ENCODE peak calls at places on chromosomes 16 and 17, in seven cellular contexts. E, L, R, I, N, V and P are unnamed samples. For H3K27me3 and H3K4me1, the result is how much of the 10 kb centered on the place peaks cover.

GRCh38 chr17:66522591-66523272 is 220.3 kb downstream of the PRKCA start:
- DNase-seq in E (no peak), I (no peak), R (no peak), N (no peak), V (no peak), L (no peak), P (no peak)

GRCh38 chr17:35890774-35891155 is 10.6 kb upstream of the CCL5 start:
- DNase-seq in L (peak), R (no peak), V (no peak), I (no peak), N (no peak), E (peak), P (no peak)

GRCh38 chr17:72602517-72603345 is 481.9 kb downstream of the SOX9 start:
- DNase-seq in I (no peak), N (no peak), R (no peak), E (no peak), L (no peak), V (no peak), P (no peak)

GRCh38 chr17:6713130-6713917 is at the start of gene SLC13A5:
- DNase-seq in V (no peak), I (no peak), R (no peak), N (peak), L (no peak), E (no peak), P (peak)

GRCh38 chr17:13650096-13650675 is 48.5 kb upstream of the HS3ST3A1 start:
- DNase-seq in L (no peak), R (no peak), N (no peak), I (no peak), E (no peak), V (no peak), P (no peak)

GRCh38 chr17:45906927-45907622 is 12.7 kb downstream of the MAPT start:
- DNase-seq in I (no peak), N (no peak), E (no peak), V (no peak), R (no peak), L (no peak), P (no peak)

GRCh38 chr16:66271074-66272060 is 95.1 kb upstream of the CDH5 start:
- DNase-seq in N (no peak), L (no peak), R (no peak), I (no peak), V (no peak), E (no peak), P (no peak)

GRCh38 chr16:14172200-14172805 is 101.2 kb downstream of the MRTFB start:
- DNase-seq in V (no peak), L (no peak), I (no peak), E (no peak), N (peak), R (no peak), P (no peak)

GRCh38 chr17:73163043-73163442 is 1.8 kb upstream of the SSTR2 start:
- DNase-seq in V (no peak), L (no peak), I (no peak), R (no peak), N (no peak), E (no peak), P (no peak)

GRCh38 chr16:21663889-21664647 is at the start of gene OTOA:
- DNase-seq in E (peak), N (peak), L (peak), I (no peak), R (no peak), V (no peak), P (peak)

GRCh38 chr17:76357597-76358158 is 4.0 kb upstream of the PRPSAP1 start:
- DNase-seq in N (no peak), I (no peak), V (no peak), L (no peak), E (no peak), R (no peak), P (no peak)

GRCh38 chr16:24775455-24775854 is 46.0 kb downstream of the TNRC6A start:
- DNase-seq in E (no peak), I (no peak), L (no peak), V (no peak), N (no peak), R (no peak), P (no peak)

GRCh38 chr16:81707411-81708321 is 71.4 kb upstream of the PLCG2 start:
- DNase-seq in V (no peak), L (no peak), I (no peak), R (no peak), N (no peak), E (no peak), P (no peak)

GRCh38 chr17:50541916-50542688 is 4.9 kb upstream of the SPATA20 start:
- DNase-seq in N (peak), R (no peak), I (no peak), L (peak), E (peak), V (peak), P (peak)

DNA sequence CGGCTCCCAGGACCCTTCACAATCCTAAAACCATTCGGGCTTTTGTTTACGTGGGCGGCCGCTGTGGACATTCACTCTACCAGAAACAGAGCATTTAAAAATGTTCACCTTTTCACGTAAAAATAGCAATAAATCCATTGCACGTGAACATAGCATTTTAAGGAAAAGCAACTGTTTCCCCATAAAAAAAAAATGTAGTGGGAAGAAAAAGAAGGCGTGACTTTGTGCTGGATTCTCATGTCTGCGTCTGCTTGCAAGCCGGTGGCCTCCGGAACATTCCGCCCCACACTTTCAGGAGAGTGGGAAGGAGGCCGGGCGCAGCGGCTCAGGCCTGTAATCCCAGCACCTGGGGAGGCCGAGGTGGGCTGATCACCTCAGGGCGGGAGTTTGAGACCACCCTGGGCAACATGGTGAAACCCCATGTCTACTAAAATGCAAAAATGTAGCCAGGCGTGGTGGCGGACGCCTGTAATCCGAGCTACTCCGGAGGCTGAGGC is 13.4 kb upstream of the GNG13 start:
- DNase-seq in V (no peak), E (no peak), N (no peak), L (no peak), I (no peak), R (no peak), P (no peak)
- H3K27me3 ChIP-seq in V (under half), E (under half), N (under half), L (under half), I (under half), R (under half), P (under half)

GRCh38 chr17:557371-557770 is 157.3 kb downstream of the VPS53 start:
- DNase-seq in L (no peak), R (no peak), I (no peak), N (no peak), E (no peak), V (no peak), P (no peak)
- H3K4me3 ChIP-seq in L (no peak), R (no peak), I (no peak), N (no peak), E (no peak), V (no peak), P (no peak)

GRCh38 chr17:58082870-58083490 is at the start of gene DYNLL2:
- DNase-seq in E (peak), L (peak), N (peak), I (peak), R (peak), V (peak), P (peak)
- H3K4me1 ChIP-seq in E (under half), L (under half), N (under half), I (under half), R (under half), V (under half), P (under half)

DNA sequence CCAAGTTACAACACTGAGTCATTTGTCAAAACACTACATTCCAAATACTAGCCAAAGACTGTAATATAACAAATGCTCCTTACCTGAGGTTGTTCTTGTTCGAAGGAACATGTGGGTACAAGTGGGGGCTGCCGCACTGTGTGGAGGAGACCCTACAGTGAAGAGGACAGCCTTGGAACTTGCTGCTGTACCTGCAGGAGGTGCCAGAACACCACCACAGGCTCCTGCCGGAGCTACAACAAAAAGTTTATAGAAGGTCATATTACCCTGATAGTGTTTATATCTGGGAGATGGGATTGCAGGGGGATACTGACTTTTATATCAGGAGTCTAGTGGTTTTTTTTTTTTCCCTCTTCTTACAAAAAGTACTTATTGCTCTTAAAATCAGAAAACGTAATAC is 37.8 kb upstream of the ALDH3A1 start:
- DNase-seq in R (no peak), N (no peak), V (no peak), L (no peak), E (no peak), I (no peak), P (no peak)
- H3K27me3 ChIP-seq in R (under half), N (under half), V (under half), L (under half), E (under half), I (under half), P (under half)

GRCh38 chr16:86664518-86665318 is 86.4 kb downstream of the FOXL1 start:
- DNase-seq in N (peak), L (no peak), V (no peak), E (peak), R (no peak), I (peak), P (no peak)
- H3K4me3 ChIP-seq in N (no peak), L (no peak), V (no peak), E (no peak), R (no peak), I (no peak), P (no peak)

GRCh38 chr17:43768382-43768781 is 9.8 kb upstream of the SOST start:
- DNase-seq in R (no peak), N (no peak), E (no peak), V (no peak), I (no peak), L (no peak), P (no peak)

GRCh38 chr17:43771463-43771862 is 7.3 kb downstream of the DUSP3 start:
- DNase-seq in N (no peak), V (no peak), I (no peak), L (no peak), E (no peak), R (no peak), P (no peak)

GRCh38 chr17:43768943-43769342 is 9.8 kb downstream of the DUSP3 start:
- DNase-seq in V (no peak), L (no peak), I (no peak), E (no peak), N (no peak), R (no peak), P (no peak)

GRCh38 chr17:43769426-43769825 is 9.4 kb downstream of the DUSP3 start:
- DNase-seq in L (no peak), I (no peak), R (no peak), E (no peak), V (no peak), N (no peak), P (no peak)

GRCh38 chr17:43769859-43770258 is 8.9 kb downstream of the DUSP3 start:
- DNase-seq in V (no peak), N (no peak), L (no peak), I (no peak), R (no peak), E (no peak), P (no peak)
- H3K4me1 ChIP-seq in V (under half), N (under half), L (under half), I (under half), R (under half), E (under half), P (under half)